ENCODE peak calls at places on chromosomes 3 and 15, in nine cellular contexts. P, Y, W, N, I, S, D, Q and F are unnamed samples.
A peak's percentile ranks its signal among the peaks of the same experiment; 100 is the strongest.

GRCh38 chr3:128435058-128435457 is 31.6 kb downstream of the DNAJB8 start:
- DNase-seq in P (no peak), N (no peak), W (no peak), Y (peak; percentile 76), I (no peak), Q (no peak), S (no peak), D (no peak), F (no peak)

GRCh38 chr3:129036234-129037092 is 24.1 kb upstream of the GP9 start:
- DNase-seq in I (no peak), D (no peak), Q (no peak), Y (no peak), W (no peak), P (no peak), S (no peak), N (no peak), F (no peak)

GRCh38 chr3:129612350-129613204 is 6.1 kb upstream of the PLXND1 start:
- DNase-seq in D (no peak), S (no peak), I (no peak), W (no peak), P (no peak), N (peak; percentile 53), Q (peak; percentile 14), Y (no peak), F (no peak)

GRCh38 chr15:41521614-41522013 is 8.0 kb upstream of the LTK start:
- DNase-seq in Q (no peak), W (no peak), S (no peak), Y (no peak), N (no peak), D (no peak), I (no peak), P (no peak), F (no peak)

GRCh38 chr15:81098884-81099601 is 35.0 kb upstream of the CFAP161 start:
- DNase-seq in N (peak; percentile 54), Y (no peak), Q (no peak), D (no peak), S (no peak), P (no peak), I (no peak), W (no peak), F (no peak)

GRCh38 chr3:101813817-101814440 is 34.9 kb downstream of the NXPE3 start:
- DNase-seq in Q (no peak), D (no peak), W (no peak), I (no peak), S (peak; percentile 52), N (no peak), Y (no peak), P (peak; percentile 63), F (peak; percentile 54)

GRCh38 chr3:147812186-147812911 is 403.2 kb downstream of the ZIC1 start:
- DNase-seq in Y (no peak), D (no peak), S (no peak), W (no peak), Q (no peak), P (no peak), N (no peak), I (no peak), F (no peak)

GRCh38 chr15:51312754-51313390 is 25.5 kb downstream of the CYP19A1 start:
- DNase-seq in N (no peak), Y (no peak), Q (no peak), D (peak; percentile 32), S (no peak), P (no peak), W (no peak), I (no peak), F (no peak)

GRCh38 chr3:184727357-184728060 is 15.6 kb upstream of the MAGEF1 start:
- DNase-seq in Y (peak; percentile 74), Q (peak; percentile 70), W (no peak), I (peak; percentile 29), N (no peak), S (no peak), D (peak; percentile 51), P (peak; percentile 62), F (peak; percentile 74)

GRCh38 chr3:126442099-126442848 is 33.4 kb downstream of the ZXDC start:
- DNase-seq in Q (peak; percentile 60), D (no peak), I (no peak), Y (peak; percentile 8), N (no peak), S (no peak), P (no peak), W (no peak), F (no peak)

GRCh38 chr3:38089163-38089562 is 47.8 kb downstream of the ACAA1 start:
- DNase-seq in D (no peak), P (no peak), I (no peak), N (no peak), Q (no peak), Y (no peak), S (no peak), W (no peak), F (no peak)

GRCh38 chr3:18134386-18135082 is 290.6 kb downstream of the SATB1 start:
- DNase-seq in S (no peak), N (no peak), I (peak; percentile 38), P (no peak), Q (no peak), D (peak; percentile 60), W (no peak), Y (no peak), F (no peak)

GRCh38 chr15:62649793-62650420 is 392.6 kb upstream of the TPM1 start:
- DNase-seq in N (no peak), I (peak; percentile 41), W (no peak), D (no peak), Q (no peak), Y (no peak), P (no peak), S (no peak), F (no peak)

GRCh38 chr3:194323785-194324735 is 27.1 kb downstream of the CPN2 start:
- DNase-seq in I (no peak), W (no peak), Y (no peak), Q (peak; percentile 77), D (peak; percentile 57), P (no peak), S (peak; percentile 48), N (peak; percentile 91), F (peak; percentile 67)
- H3K27ac ChIP-seq in I (no peak overlapping the region), W (peak overlapping the region; percentile 39), Y (no peak overlapping the region), Q (peak overlapping the region; percentile 47), D (peak overlapping the region; percentile 99), P (no peak overlapping the region), S (no peak overlapping the region), N (peak overlapping the region; percentile 96), F (no peak overlapping the region)

DNA sequence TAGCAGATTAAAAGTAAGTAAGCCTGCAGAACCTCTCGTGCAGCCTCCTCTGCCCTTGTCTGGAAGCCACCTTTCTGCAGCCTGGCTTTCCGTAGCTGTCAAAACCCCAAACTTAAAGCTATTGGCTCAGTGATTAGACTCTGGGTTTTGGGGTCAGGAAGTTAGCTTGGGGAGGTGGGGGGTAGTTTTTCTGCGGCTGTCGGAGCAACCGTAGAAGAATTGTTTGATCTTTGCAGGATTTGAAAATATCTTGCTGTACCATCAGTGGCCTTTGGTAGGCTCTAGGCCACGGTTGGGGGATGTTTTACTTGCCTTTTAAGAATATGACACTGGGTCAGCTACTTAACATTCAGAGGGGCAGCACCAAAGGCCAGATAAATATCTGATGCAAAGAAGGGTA is 88.4 kb upstream of the RASGRP1 start:
- DNase-seq in S (peak; percentile 92), D (no peak), N (no peak), Y (no peak), W (no peak), I (no peak), P (peak; percentile 59), Q (no peak), F (peak; percentile 67)
- H3K27ac ChIP-seq in S (peak overlapping the region; percentile 81), D (no peak overlapping the region), N (no peak overlapping the region), Y (no peak overlapping the region), W (no peak overlapping the region), I (no peak overlapping the region), P (peak overlapping the region; percentile 93), Q (no peak overlapping the region), F (peak overlapping the region; percentile 11)

DNA sequence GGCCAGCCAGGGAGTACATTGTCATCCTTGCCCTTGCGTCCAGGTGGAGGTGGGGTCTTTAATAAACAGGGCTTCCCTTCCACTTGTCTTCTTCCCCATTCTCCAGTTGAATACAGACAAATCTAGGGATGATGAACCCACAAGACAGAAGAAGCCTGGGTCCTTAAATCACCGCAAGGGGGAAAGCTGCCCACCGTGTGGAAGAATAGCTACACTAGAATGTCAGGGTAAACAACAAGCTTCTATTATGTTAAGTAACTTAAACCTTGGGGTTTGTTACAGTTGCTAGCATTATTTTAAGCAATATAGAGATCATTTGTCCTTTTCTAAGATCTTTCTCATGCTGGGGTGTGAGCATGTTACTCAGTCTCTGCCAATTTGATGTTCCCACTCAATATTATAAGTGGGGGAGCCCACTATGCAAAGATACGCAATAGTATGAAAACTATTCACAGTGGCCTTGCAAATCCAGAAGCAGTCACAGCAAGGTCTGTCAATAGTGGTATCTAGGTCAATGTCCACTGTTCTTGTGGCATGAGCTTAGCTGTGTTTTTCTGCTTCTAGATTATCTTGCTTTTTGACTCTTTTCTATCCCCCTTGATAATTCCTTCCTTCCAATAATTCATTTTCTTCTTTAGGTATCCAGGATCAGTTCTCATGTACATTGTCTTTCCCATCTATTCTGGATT is 12.0 kb upstream of the PCCB start:
- DNase-seq in P (no peak), Y (no peak), Q (no peak), W (no peak), S (no peak), I (no peak), D (no peak), N (no peak), F (no peak)
- H3K27ac ChIP-seq in P (no peak overlapping the region), Y (no peak overlapping the region), Q (no peak overlapping the region), W (no peak overlapping the region), S (no peak overlapping the region), I (no peak overlapping the region), D (no peak overlapping the region), N (no peak overlapping the region), F (no peak overlapping the region)

DNA sequence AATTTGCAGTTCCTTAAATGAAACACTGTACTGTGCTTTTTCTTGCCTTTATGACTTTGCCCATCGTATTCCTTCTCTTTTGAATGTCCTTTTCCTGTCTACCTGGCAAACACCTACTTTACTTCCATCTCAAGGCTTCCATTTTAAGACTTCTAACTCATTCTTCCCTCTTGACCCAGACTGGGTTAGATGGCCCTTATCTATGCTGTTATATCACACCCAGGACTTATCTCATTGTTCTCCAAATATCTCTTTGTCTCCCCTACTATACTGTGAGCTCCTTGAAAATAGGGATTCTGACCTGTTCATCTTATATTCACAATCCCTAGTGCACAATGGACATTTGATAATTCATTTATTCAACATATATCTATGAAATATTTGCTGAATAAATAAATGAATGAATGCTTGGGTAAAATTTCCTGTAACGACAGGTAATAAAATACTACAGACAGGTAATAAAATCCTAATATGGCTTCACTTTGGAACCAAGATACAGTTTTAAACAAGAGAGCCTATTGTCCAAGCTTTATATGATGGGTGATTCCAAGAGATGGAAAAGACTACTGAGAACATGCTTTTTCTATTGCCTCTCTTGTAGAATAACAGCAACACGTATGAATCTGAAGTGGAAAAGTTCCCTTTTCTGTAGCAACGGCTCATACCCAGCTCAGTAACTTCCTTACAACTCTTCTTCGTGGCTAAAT is 22.7 kb downstream of the EFL1 start:
- DNase-seq in P (no peak), W (no peak), N (no peak), D (no peak), Y (no peak), Q (no peak), S (no peak), I (no peak), F (peak; percentile 25)
- H3K27ac ChIP-seq in P (no peak overlapping the region), W (no peak overlapping the region), N (no peak overlapping the region), D (no peak overlapping the region), Y (no peak overlapping the region), Q (no peak overlapping the region), S (no peak overlapping the region), I (no peak overlapping the region), F (no peak overlapping the region)

GRCh38 chr3:120678331-120678845 is 3.7 kb downstream of the HGD start:
- DNase-seq in S (no peak), N (no peak), I (peak; percentile 38), Y (peak; percentile 90), D (peak; percentile 21), W (peak; percentile 45), Q (no peak), P (peak; percentile 5), F (peak; percentile 90)
- H3K27ac ChIP-seq in S (no peak overlapping the region), N (no peak overlapping the region), I (peak overlapping the region; percentile 15), Y (peak overlapping the region; percentile 56), D (no peak overlapping the region), W (peak overlapping the region; percentile 73), Q (no peak overlapping the region), P (no peak overlapping the region), F (peak overlapping the region; percentile 8)